ENCODE peak calls at places on chromosomes 12 and 14, in five cellular contexts. G, Z, V, U and C are unnamed samples.
A peak's percentile ranks its signal among the peaks of the same experiment; 100 is the strongest.

GRCh38 chr14:74015965-74016364 is 3.1 kb downstream of the ENTPD5 start:
- DNase-seq in V (no peak), Z (no peak), U (peak; percentile 21), G (no peak), C (no peak)

GRCh38 chr12:31872831-31873604 is 86.2 kb upstream of the RESF1 start:
- DNase-seq in U (no peak), V (no peak), Z (no peak), G (no peak), C (no peak)

GRCh38 chr12:104599985-104600712 is 143.4 kb downstream of the CHST11 start:
- DNase-seq in G (no peak), Z (no peak), V (no peak), U (no peak), C (no peak)

GRCh38 chr14:91931478-91932088 is 15.9 kb downstream of the FBLN5 start:
- DNase-seq in U (no peak), G (no peak), Z (no peak), V (no peak), C (no peak)

GRCh38 chr14:77423423-77423822 is at the start of gene NOXRED1:
- DNase-seq in U (no peak), G (no peak), Z (no peak), V (no peak), C (no peak)

GRCh38 chr12:4269279-4269991 is 4.1 kb upstream of the CCND2 start:
- DNase-seq in V (peak; percentile 92), U (peak; percentile 70), Z (peak; percentile 70), G (peak; percentile 88), C (no peak)

GRCh38 chr12:27555316-27555715 is 31.3 kb downstream of the PPFIBP1 start:
- DNase-seq in G (no peak), Z (no peak), U (no peak), V (no peak), C (no peak)

GRCh38 chr12:90067791-90068190 is 359.2 kb upstream of the ATP2B1 start:
- DNase-seq in Z (no peak), V (no peak), U (no peak), G (no peak), C (no peak)

GRCh38 chr12:60162988-60163720 is 567.3 kb downstream of the SLC16A7 start:
- DNase-seq in Z (no peak), G (no peak), U (no peak), V (no peak), C (no peak)

GRCh38 chr12:77591959-77592358 is 238.7 kb upstream of the NAV3 start:
- DNase-seq in Z (no peak), G (peak; percentile 77), V (no peak), U (no peak), C (no peak)

GRCh38 chr14:70069186-70069585 is 119.6 kb downstream of the SLC8A3 start:
- DNase-seq in Z (no peak), V (no peak), G (no peak), U (no peak), C (no peak)

GRCh38 chr12:6345319-6346071 is 3.6 kb upstream of the TNFRSF1A start:
- DNase-seq in U (peak; percentile 97), G (no peak), V (no peak), Z (no peak), C (no peak)

GRCh38 chr12:107631715-107632114 is 53.9 kb upstream of the PWP1 start:
- DNase-seq in U (no peak), V (no peak), Z (no peak), G (no peak), C (no peak)

GRCh38 chr12:6923003-6923732 is 4.6 kb upstream of the ATN1 start:
- DNase-seq in U (no peak), G (no peak), Z (no peak), V (no peak), C (no peak)

GRCh38 chr12:124577986-124578385 is 10.6 kb upstream of the NCOR2 start:
- DNase-seq in G (no peak), V (no peak), Z (no peak), U (no peak), C (no peak)

GRCh38 chr12:72197790-72198189 is 74.4 kb upstream of the TRHDE start:
- DNase-seq in U (no peak), Z (no peak), G (no peak), V (no peak), C (no peak)